ENCODE peak calls at places on chromosomes 7 and 10, in eight cellular contexts. A is CD4-positive, alpha-beta memory T cell; Z is ovary; I is Peyer's patch; C is GM23248; K is cardiac muscle cell; U is prostate gland; Q is iPS DF 6.9. Y is an unnamed sample.

GRCh38 chr10:30059209-30060107 is at the start of gene JCAD:
- DNase-seq in A (no peak), Z (peak; percentile 85), I (peak; percentile 75), C (peak; percentile 74), K (peak; percentile 85), U (peak; percentile 68), Q (no peak), Y (peak; percentile 84)

GRCh38 chr7:70092314-70093303 is 494.3 kb downstream of the AUTS2 start:
- DNase-seq in A (no peak), Z (peak; percentile 32), I (no peak), C (no peak), K (no peak), U (no peak), Q (no peak), Y (no peak)

GRCh38 chr10:22320591-22321155 is at the start of gene BMI1:
- DNase-seq in A (peak; percentile 77), Z (peak; percentile 85), I (peak; percentile 87), C (peak; percentile 90), K (peak; percentile 87), U (peak; percentile 82), Q (no peak), Y (peak; percentile 95)

GRCh38 chr7:23072043-23072442 is 33.5 kb upstream of the KLHL7 start:
- DNase-seq in A (no peak), Z (no peak), I (no peak), C (peak; percentile 59), K (peak; percentile 12), U (no peak), Q (no peak), Y (no peak)

GRCh38 chr7:108454674-108455523 is 1.3 kb downstream of the NRCAM start:
- DNase-seq in A (no peak), Z (peak; percentile 19), I (no peak), C (peak; percentile 48), K (peak; percentile 49), U (no peak), Q (no peak), Y (no peak)

GRCh38 chr10:91635401-91636400 is 2.8 kb upstream of the PPP1R3C start:
- DNase-seq in A (peak; percentile 44), Z (peak; percentile 48), I (no peak), C (peak; percentile 93), K (peak; percentile 89), U (peak; percentile 75), Q (peak; percentile 54), Y (no peak)

GRCh38 chr10:15384154-15384553 is 13.1 kb upstream of the FAM171A1 start:
- DNase-seq in A (no peak), Z (no peak), I (no peak), C (peak; percentile 11), K (no peak), U (no peak), Q (no peak), Y (no peak)

GRCh38 chr10:47026301-47027107 is 115.3 kb downstream of the PTPN20 start:
- DNase-seq in A (no peak), Z (no peak), I (peak; percentile 29), C (no peak), K (no peak), U (no peak), Q (no peak), Y (peak; percentile 63)

GRCh38 chr7:130642383-130642782 is 26.2 kb downstream of the COPG2 start:
- DNase-seq in A (no peak), Z (no peak), I (no peak), C (no peak), K (no peak), U (no peak), Q (no peak), Y (no peak)

GRCh38 chr7:31814187-31814586 is 127.2 kb downstream of the PPP1R17 start:
- DNase-seq in A (no peak), Z (no peak), I (no peak), C (peak; percentile 38), K (peak; percentile 20), U (no peak), Q (no peak), Y (no peak)

GRCh38 chr10:24722676-24723385 is 856 bp downstream of the ARHGAP21 start:
- DNase-seq in A (peak; percentile 56), Z (peak; percentile 73), I (peak; percentile 79), C (peak; percentile 84), K (peak; percentile 85), U (peak; percentile 25), Q (no peak), Y (peak; percentile 77)

GRCh38 chr7:156544919-156545715 is 95.5 kb upstream of the RNF32 start:
- DNase-seq in A (no peak), Z (no peak), I (peak; percentile 53), C (no peak), K (no peak), U (peak; percentile 74), Q (no peak), Y (no peak)

GRCh38 chr10:97701438-97702064 is 12.0 kb upstream of the MARVELD1 start:
- DNase-seq in A (peak; percentile 63), Z (no peak), I (no peak), C (peak; percentile 86), K (peak; percentile 80), U (peak; percentile 51), Q (no peak), Y (no peak)

GRCh38 chr10:47397256-47397655 is 13.2 kb upstream of the ZNF488 start:
- DNase-seq in A (no peak), Z (no peak), I (no peak), C (no peak), K (no peak), U (no peak), Q (no peak), Y (no peak)

GRCh38 chr7:44309271-44310091 is 15.9 kb downstream of the CAMK2B start:
- DNase-seq in A (no peak), Z (peak; percentile 78), I (peak; percentile 60), C (peak; percentile 88), K (peak; percentile 75), U (no peak), Q (no peak), Y (peak; percentile 73)

GRCh38 chr7:134720091-134720935 is 59.1 kb upstream of the CALD1 start:
- DNase-seq in A (no peak), Z (no peak), I (no peak), C (peak; percentile 51), K (no peak), U (no peak), Q (no peak), Y (no peak)

DNA sequence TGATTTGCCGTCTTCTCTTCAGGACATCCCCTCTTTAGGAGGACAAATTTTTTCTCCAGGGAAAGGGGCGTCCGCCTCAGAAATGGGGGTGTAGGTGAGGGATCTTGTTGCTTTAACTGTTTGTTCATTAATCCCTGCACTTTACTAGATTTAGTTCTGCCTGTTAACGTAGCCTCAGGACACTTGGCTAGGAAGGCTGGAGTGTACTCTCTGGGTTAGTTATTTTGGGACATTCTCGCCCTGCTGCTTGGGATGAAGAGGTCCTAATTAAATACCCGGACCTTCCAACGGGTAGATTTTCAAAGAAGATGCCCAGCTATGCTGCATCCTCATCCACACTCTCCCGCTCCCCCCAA is 552 bp upstream of the ZNF365 start:
- DNase-seq in A (no peak), Z (no peak), I (no peak), C (no peak), K (no peak), U (no peak), Q (no peak), Y (no peak)
- H3K27ac ChIP-seq in A (peak overlapping the region; percentile 43), Z (no peak overlapping the region), I (no peak overlapping the region), C (no peak overlapping the region), K (no peak overlapping the region), U (peak overlapping the region; percentile 48), Q (no peak overlapping the region), Y (peak overlapping the region; percentile 74)

GRCh38 chr10:133377025-133377817 is 1.8 kb upstream of the PAOX start:
- DNase-seq in A (no peak), Z (no peak), I (peak; percentile 48), C (no peak), K (no peak), U (no peak), Q (no peak), Y (no peak)

GRCh38 chr10:133379801-133380666 is 972 bp downstream of the PAOX start:
- DNase-seq in A (no peak), Z (no peak), I (no peak), C (no peak), K (no peak), U (no peak), Q (no peak), Y (no peak)

GRCh38 chr10:133379152-133379800 is at the start of gene PAOX:
- DNase-seq in A (peak; percentile 75), Z (peak; percentile 81), I (peak; percentile 80), C (peak; percentile 71), K (peak; percentile 87), U (peak; percentile 66), Q (no peak), Y (no peak)

GRCh38 chr10:133377818-133378250 is 1.2 kb upstream of the PAOX start:
- DNase-seq in A (no peak), Z (no peak), I (no peak), C (no peak), K (no peak), U (no peak), Q (no peak), Y (no peak)

DNA sequence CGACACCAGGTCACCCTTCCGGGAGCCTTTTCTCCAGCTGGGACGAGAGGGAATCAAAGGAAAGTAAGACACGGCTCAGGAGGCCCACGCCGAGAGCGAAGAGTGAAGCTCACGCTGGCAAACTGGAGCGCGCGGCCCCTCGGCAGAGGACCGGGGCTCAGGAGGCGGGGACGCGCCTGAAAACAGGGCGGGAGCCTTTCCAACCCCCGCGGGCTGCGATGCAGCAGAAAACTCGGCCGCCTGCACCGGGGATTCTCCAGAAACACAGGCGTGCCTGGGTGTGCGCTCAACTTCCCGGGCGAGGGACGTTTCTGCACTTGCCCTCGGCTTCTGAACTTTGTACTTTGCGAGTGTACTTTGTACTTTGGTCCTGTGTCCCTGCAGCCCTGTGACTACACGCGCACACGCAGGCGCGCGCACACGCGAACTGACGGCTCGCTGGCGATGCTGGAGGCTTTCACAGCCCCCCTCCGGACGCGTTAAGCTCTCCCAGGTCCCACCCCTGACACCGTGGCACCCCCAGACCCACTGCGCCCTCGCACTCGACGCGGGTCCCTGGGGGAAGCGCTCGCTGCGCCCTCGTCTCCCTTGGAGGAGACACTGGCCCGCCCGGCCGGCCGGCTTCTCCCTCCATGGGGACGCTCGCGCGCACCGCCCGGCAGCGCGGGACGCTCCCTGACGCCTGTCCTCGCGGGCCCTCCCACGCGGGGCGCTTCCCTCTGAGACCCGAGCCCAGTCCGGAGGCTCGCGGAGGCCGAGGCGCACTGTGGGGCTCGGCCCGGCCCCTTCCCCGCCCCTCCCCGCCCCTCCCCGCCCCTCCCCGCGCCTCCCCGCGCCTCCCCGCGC is 588 bp upstream of the PAOX start:
- DNase-seq in A (peak; percentile 64), Z (peak; percentile 80), I (peak; percentile 88), C (peak; percentile 74), K (peak; percentile 74), U (peak; percentile 44), Q (no peak), Y (peak; percentile 85)
- H3K27ac ChIP-seq in A (peak overlapping the region; percentile 60), Z (peak overlapping the region; percentile 80), I (peak overlapping the region; percentile 99), C (no peak overlapping the region), K (no peak overlapping the region), U (peak overlapping the region; percentile 80), Q (no peak overlapping the region), Y (peak overlapping the region; percentile 95)

GRCh38 chr7:140260767-140261486 is 84.1 kb upstream of the KDM7A start:
- DNase-seq in A (no peak), Z (no peak), I (no peak), C (no peak), K (no peak), U (no peak), Q (no peak), Y (no peak)
- H3K27ac ChIP-seq in A (no peak overlapping the region), Z (no peak overlapping the region), I (no peak overlapping the region), C (no peak overlapping the region), K (no peak overlapping the region), U (no peak overlapping the region), Q (no peak overlapping the region), Y (no peak overlapping the region)

DNA sequence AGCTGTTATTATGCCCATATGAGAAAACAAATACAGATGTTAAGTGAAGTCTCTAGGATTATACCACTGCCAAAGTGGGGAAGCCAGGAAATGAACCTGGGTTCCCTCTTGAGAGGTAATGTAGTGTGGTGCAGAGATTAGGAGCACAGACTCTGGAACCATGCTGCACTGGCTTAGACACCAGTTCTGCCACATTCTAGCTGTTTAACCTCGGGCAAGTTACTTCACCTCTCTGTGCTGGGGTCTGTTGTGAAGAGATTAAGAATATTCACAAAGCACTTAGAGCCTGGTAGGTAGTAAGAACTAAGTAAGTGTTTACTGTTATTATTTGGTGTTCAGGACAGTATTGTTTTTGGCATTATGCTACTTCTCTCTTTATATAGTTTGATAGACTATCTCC is 41.9 kb downstream of the PDE6C start:
- DNase-seq in A (no peak), Z (no peak), I (no peak), C (no peak), K (no peak), U (no peak), Q (no peak), Y (no peak)
- H3K27ac ChIP-seq in A (no peak overlapping the region), Z (no peak overlapping the region), I (no peak overlapping the region), C (no peak overlapping the region), K (no peak overlapping the region), U (no peak overlapping the region), Q (no peak overlapping the region), Y (no peak overlapping the region)